ENCODE peak calls at places on chromosomes 16 and 17, in six cellular contexts. O, S, J, Q, H and T are unnamed samples.
A peak's percentile ranks its signal among the peaks of the same experiment; 100 is the strongest.

GRCh38 chr16:86252596-86252995 is 257.7 kb upstream of the FOXF1 start:
- DNase-seq in O (no peak), S (no peak), J (no peak), Q (peak; percentile 49), H (no peak), T (no peak)

GRCh38 chr16:12815361-12815760 is 11.7 kb upstream of the CPPED1 start:
- DNase-seq in O (no peak), S (no peak), J (no peak), Q (peak; percentile 41), H (no peak), T (no peak)

GRCh38 chr16:66856184-66856730 is 12.0 kb downstream of the CA7 start:
- DNase-seq in O (no peak), S (no peak), J (no peak), Q (no peak), H (no peak), T (no peak)

GRCh38 chr17:43917348-43918025 is 10.2 kb upstream of the MPP2 start:
- DNase-seq in O (no peak), S (no peak), J (no peak), Q (peak; percentile 17), H (peak; percentile 22), T (no peak)

GRCh38 chr16:79402356-79402755 is 198.2 kb downstream of the MAF start:
- DNase-seq in O (no peak), S (no peak), J (no peak), Q (no peak), H (no peak), T (no peak)

GRCh38 chr17:2814049-2814448 is 17.8 kb downstream of the RAP1GAP2 start:
- DNase-seq in O (no peak), S (no peak), J (no peak), Q (no peak), H (no peak), T (no peak)

GRCh38 chr17:12599185-12599920 is 66.3 kb upstream of the MYOCD start:
- DNase-seq in O (no peak), S (no peak), J (no peak), Q (no peak), H (peak; percentile 79), T (no peak)

GRCh38 chr16:14013571-14014283 is 57.4 kb upstream of the MRTFB start:
- DNase-seq in O (peak; percentile 11), S (peak; percentile 72), J (peak; percentile 59), Q (peak; percentile 89), H (peak; percentile 95), T (no peak)

GRCh38 chr17:57445051-57445450 is 188.7 kb downstream of the MSI2 start:
- DNase-seq in O (no peak), S (peak; percentile 78), J (no peak), Q (no peak), H (no peak), T (no peak)

GRCh38 chr16:22726868-22727267 is 87.1 kb upstream of the HS3ST2 start:
- DNase-seq in O (no peak), S (no peak), J (no peak), Q (peak; percentile 7), H (peak; percentile 44), T (no peak)

GRCh38 chr16:88078111-88078775 is 127.0 kb downstream of the BANP start:
- DNase-seq in O (no peak), S (no peak), J (peak; percentile 54), Q (no peak), H (no peak), T (no peak)

GRCh38 chr16:12340151-12340733 is 363.7 kb downstream of the SNX29 start:
- DNase-seq in O (no peak), S (peak; percentile 31), J (no peak), Q (peak; percentile 85), H (peak; percentile 36), T (no peak)

GRCh38 chr16:4486126-4486893 is 10.1 kb downstream of the HMOX2 start:
- DNase-seq in O (no peak), S (no peak), J (no peak), Q (no peak), H (no peak), T (no peak)

GRCh38 chr17:42774066-42774750 is 959 bp downstream of the VPS25 start:
- DNase-seq in O (no peak), S (no peak), J (no peak), Q (peak; percentile 58), H (peak; percentile 51), T (no peak)

GRCh38 chr17:37187262-37187661 is 188.5 kb upstream of the C17orf78 start:
- DNase-seq in O (no peak), S (no peak), J (no peak), Q (no peak), H (no peak), T (no peak)

GRCh38 chr16:30444231-30445148 is 1.2 kb downstream of the SEPHS2 start:
- DNase-seq in O (no peak), S (no peak), J (peak; percentile 67), Q (no peak), H (no peak), T (no peak)

GRCh38 chr17:1158879-1159278 is 20.9 kb downstream of the ABR start:
- DNase-seq in O (no peak), S (no peak), J (no peak), Q (peak; percentile 36), H (no peak), T (no peak)

GRCh38 chr17:2780256-2780655 is 16.0 kb upstream of the RAP1GAP2 start:
- DNase-seq in O (no peak), S (no peak), J (no peak), Q (no peak), H (no peak), T (no peak)

GRCh38 chr16:88779406-88780099 is 5.5 kb downstream of the PIEZO1 start:
- DNase-seq in O (no peak), S (no peak), J (no peak), Q (no peak), H (no peak), T (no peak)

GRCh38 chr17:74118504-74118903 is 85.0 kb upstream of the RPL38 start:
- DNase-seq in O (no peak), S (peak; percentile 41), J (peak; percentile 46), Q (no peak), H (no peak), T (no peak)

GRCh38 chr16:86095906-86096485 is 197.0 kb downstream of the IRF8 start:
- DNase-seq in O (no peak), S (no peak), J (peak; percentile 28), Q (no peak), H (no peak), T (no peak)

GRCh38 chr17:57256708-57257112 is 387 bp downstream of the MSI2 start:
- DNase-seq in O (no peak), S (no peak), J (peak; percentile 73), Q (peak; percentile 59), H (no peak), T (no peak)

GRCh38 chr17:40307001-40307690 is 1.8 kb upstream of the RARA start:
- DNase-seq in O (no peak), S (no peak), J (peak; percentile 71), Q (peak; percentile 89), H (no peak), T (no peak)

GRCh38 chr17:56570199-56570598 is 23.3 kb upstream of the NOG start:
- DNase-seq in O (no peak), S (no peak), J (no peak), Q (peak; percentile 7), H (no peak), T (no peak)

GRCh38 chr16:22188267-22188594 is 17.8 kb upstream of the EEF2K start:
- DNase-seq in O (no peak), S (no peak), J (no peak), Q (no peak), H (no peak), T (no peak)

GRCh38 chr16:27928542-27928941 is 135.0 kb downstream of the GSG1L start:
- DNase-seq in O (no peak), S (no peak), J (no peak), Q (no peak), H (no peak), T (no peak)

GRCh38 chr16:57102888-57103879 is 10.8 kb downstream of the CPNE2 start:
- DNase-seq in O (no peak), S (no peak), J (no peak), Q (no peak), H (no peak), T (no peak)

GRCh38 chr16:54936979-54937672 is 6.5 kb downstream of the IRX5 start:
- DNase-seq in O (no peak), S (peak; percentile 50), J (peak; percentile 85), Q (peak; percentile 93), H (peak; percentile 61), T (no peak)

GRCh38 chr16:69796285-69797118 is 34.4 kb downstream of the WWP2 start:
- DNase-seq in O (no peak), S (peak; percentile 61), J (no peak), Q (peak; percentile 78), H (peak; percentile 67), T (peak; percentile 26)

GRCh38 chr16:89442990-89443726 is 47.2 kb downstream of the ANKRD11 start:
- DNase-seq in O (no peak), S (peak; percentile 85), J (no peak), Q (peak; percentile 74), H (peak; percentile 95), T (no peak)

DNA sequence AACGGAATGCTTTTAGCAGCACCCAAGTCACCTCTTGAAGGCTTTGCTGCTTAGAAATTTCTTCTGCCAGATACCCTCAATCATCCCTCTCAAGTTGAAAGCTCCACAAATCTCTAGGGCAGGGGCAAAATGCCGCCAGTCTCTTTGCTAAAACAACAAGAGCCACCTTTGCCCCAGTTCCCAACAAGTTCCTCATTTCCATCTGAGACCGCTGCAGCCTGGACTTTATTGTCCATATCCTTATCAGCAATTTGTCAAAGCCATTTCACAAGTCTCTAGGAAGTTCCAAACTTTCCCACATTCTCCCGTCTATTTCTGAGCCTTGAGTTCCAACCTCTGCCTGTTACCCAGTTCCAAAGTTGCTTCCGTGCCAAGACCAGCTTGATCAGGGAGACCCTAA is 27.4 kb downstream of the TMC6 start:
- DNase-seq in O (no peak), S (no peak), J (peak; percentile 39), Q (no peak), H (no peak), T (no peak)
- H3K4me3 ChIP-seq in O (no peak overlapping the region), S (no peak overlapping the region), J (no peak overlapping the region), Q (no peak overlapping the region), H (no peak overlapping the region), T (no peak overlapping the region)

GRCh38 chr17:69066482-69066881 is 5.8 kb upstream of the ABCA9 start:
- DNase-seq in O (no peak), S (no peak), J (no peak), Q (no peak), H (no peak), T (no peak)
- H3K4me3 ChIP-seq in O (no peak overlapping the region), S (no peak overlapping the region), J (no peak overlapping the region), Q (no peak overlapping the region), H (no peak overlapping the region), T (no peak overlapping the region)

GRCh38 chr16:72989203-72989991 is 58.5 kb downstream of the ZFHX3 start:
- DNase-seq in O (no peak), S (no peak), J (no peak), Q (peak; percentile 95), H (peak; percentile 97), T (no peak)
- H3K4me3 ChIP-seq in O (peak overlapping the region; percentile 51), S (no peak overlapping the region), J (peak overlapping the region; percentile 25), Q (peak overlapping the region; percentile 66), H (peak overlapping the region; percentile 24), T (no peak overlapping the region)

DNA sequence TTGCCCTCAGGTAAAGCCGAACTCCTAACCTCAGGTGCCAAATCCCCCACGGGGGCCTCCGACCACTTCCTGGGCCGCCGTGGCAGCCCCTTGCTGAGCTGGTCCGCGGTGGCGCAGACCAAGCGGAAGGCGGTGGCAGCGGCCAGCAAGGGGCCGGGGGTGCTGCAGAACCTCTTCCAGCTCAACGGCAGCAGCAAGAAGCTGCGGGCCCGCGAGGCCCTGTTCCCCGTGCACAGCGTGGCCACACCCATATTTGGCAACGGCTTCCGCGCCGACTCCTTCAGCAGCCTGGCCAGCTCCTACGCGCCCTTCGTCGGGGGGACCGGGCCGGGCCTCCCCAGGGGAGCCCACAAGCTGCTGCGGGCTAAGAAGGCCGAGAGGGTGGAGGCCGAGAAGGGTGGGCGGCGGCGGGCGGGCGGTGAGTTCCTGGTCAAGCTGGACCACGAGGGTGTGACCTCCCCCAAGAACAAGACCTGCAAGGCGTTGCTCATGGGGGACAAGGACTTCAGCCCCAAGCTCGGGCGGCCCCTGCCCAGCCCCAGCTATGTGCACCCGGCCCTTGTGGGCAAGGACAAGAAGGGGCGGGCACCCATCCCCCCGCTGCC is 51.6 kb downstream of the ACTG1 start:
- DNase-seq in O (no peak), S (no peak), J (no peak), Q (no peak), H (no peak), T (no peak)
- H3K4me3 ChIP-seq in O (no peak overlapping the region), S (no peak overlapping the region), J (no peak overlapping the region), Q (no peak overlapping the region), H (no peak overlapping the region), T (no peak overlapping the region)